ENCODE peak calls at places on chromosomes 5 and 9, in nine cellular contexts. One of them, this sample, is unnamed.
A peak's percentile ranks its signal among the peaks of the same experiment; 100 is the strongest.

GRCh38 chr9:109887079-109887478 is 107.1 kb downstream of the PALM2AKAP2 start:
- DNase-seq in NB4: peak; percentile 30
- DNase-seq in fibroblast of pulmonary artery: peak; percentile 73
- DNase-seq in right cardiac atrium: no peak
- DNase-seq in cardiac muscle cell: no peak
- DNase-seq in iPS DF 6.9: no peak
- DNase-seq in CD4-positive, CD25-positive, alpha-beta regulatory T cell: no peak
- DNase-seq in lower leg skin: no peak
- DNase-seq in CD8-positive, alpha-beta T cell: no peak
- DNase-seq in this sample: no peak

GRCh38 chr5:151954271-151954670 is 29.6 kb upstream of the GLRA1 start:
- DNase-seq in NB4: no peak
- DNase-seq in fibroblast of pulmonary artery: no peak
- DNase-seq in right cardiac atrium: no peak
- DNase-seq in cardiac muscle cell: no peak
- DNase-seq in iPS DF 6.9: no peak
- DNase-seq in CD4-positive, CD25-positive, alpha-beta regulatory T cell: no peak
- DNase-seq in lower leg skin: no peak
- DNase-seq in CD8-positive, alpha-beta T cell: no peak
- DNase-seq in this sample: no peak

GRCh38 chr5:168434746-168435321 is 51.4 kb upstream of the RARS1 start:
- DNase-seq in NB4: no peak
- DNase-seq in fibroblast of pulmonary artery: peak; percentile 17
- DNase-seq in right cardiac atrium: no peak
- DNase-seq in cardiac muscle cell: no peak
- DNase-seq in iPS DF 6.9: no peak
- DNase-seq in CD4-positive, CD25-positive, alpha-beta regulatory T cell: no peak
- DNase-seq in lower leg skin: no peak
- DNase-seq in CD8-positive, alpha-beta T cell: no peak
- DNase-seq in this sample: peak; percentile 25

GRCh38 chr5:143557061-143557818 is 153.8 kb upstream of the NR3C1 start:
- DNase-seq in NB4: no peak
- DNase-seq in fibroblast of pulmonary artery: peak; percentile 62
- DNase-seq in right cardiac atrium: no peak
- DNase-seq in cardiac muscle cell: peak; percentile 38
- DNase-seq in iPS DF 6.9: no peak
- DNase-seq in CD4-positive, CD25-positive, alpha-beta regulatory T cell: peak; percentile 13
- DNase-seq in lower leg skin: no peak
- DNase-seq in CD8-positive, alpha-beta T cell: no peak
- DNase-seq in this sample: no peak

GRCh38 chr9:83630938-83631457 is 8.1 kb downstream of the IDNK start:
- DNase-seq in NB4: no peak
- DNase-seq in fibroblast of pulmonary artery: no peak
- DNase-seq in right cardiac atrium: no peak
- DNase-seq in cardiac muscle cell: peak; percentile 19
- DNase-seq in iPS DF 6.9: no peak
- DNase-seq in CD4-positive, CD25-positive, alpha-beta regulatory T cell: no peak
- DNase-seq in lower leg skin: no peak
- DNase-seq in CD8-positive, alpha-beta T cell: no peak
- DNase-seq in this sample: no peak

GRCh38 chr9:127133739-127134167 is 11.3 kb upstream of the ANGPTL2 start:
- DNase-seq in NB4: no peak
- DNase-seq in fibroblast of pulmonary artery: peak; percentile 62
- DNase-seq in right cardiac atrium: peak; percentile 84
- DNase-seq in cardiac muscle cell: peak; percentile 21
- DNase-seq in iPS DF 6.9: no peak
- DNase-seq in CD4-positive, CD25-positive, alpha-beta regulatory T cell: no peak
- DNase-seq in lower leg skin: peak; percentile 89
- DNase-seq in CD8-positive, alpha-beta T cell: no peak
- DNase-seq in this sample: peak; percentile 89

GRCh38 chr5:43157068-43157467 is 35.0 kb upstream of the NIM1K start:
- DNase-seq in NB4: no peak
- DNase-seq in fibroblast of pulmonary artery: no peak
- DNase-seq in right cardiac atrium: no peak
- DNase-seq in cardiac muscle cell: no peak
- DNase-seq in iPS DF 6.9: no peak
- DNase-seq in CD4-positive, CD25-positive, alpha-beta regulatory T cell: no peak
- DNase-seq in lower leg skin: no peak
- DNase-seq in CD8-positive, alpha-beta T cell: no peak
- DNase-seq in this sample: no peak

GRCh38 chr5:122352331-122352730 is 40.3 kb downstream of the SNCAIP start:
- DNase-seq in NB4: no peak
- DNase-seq in fibroblast of pulmonary artery: peak; percentile 14
- DNase-seq in right cardiac atrium: no peak
- DNase-seq in cardiac muscle cell: no peak
- DNase-seq in iPS DF 6.9: no peak
- DNase-seq in CD4-positive, CD25-positive, alpha-beta regulatory T cell: no peak
- DNase-seq in lower leg skin: no peak
- DNase-seq in CD8-positive, alpha-beta T cell: no peak
- DNase-seq in this sample: no peak

GRCh38 chr5:14628346-14628745 is 36.2 kb upstream of the OTULIN start:
- DNase-seq in NB4: peak; percentile 63
- DNase-seq in fibroblast of pulmonary artery: peak; percentile 76
- DNase-seq in right cardiac atrium: no peak
- DNase-seq in cardiac muscle cell: peak; percentile 80
- DNase-seq in iPS DF 6.9: peak; percentile 33
- DNase-seq in CD4-positive, CD25-positive, alpha-beta regulatory T cell: peak; percentile 69
- DNase-seq in lower leg skin: no peak
- DNase-seq in CD8-positive, alpha-beta T cell: peak; percentile 54
- DNase-seq in this sample: no peak

DNA sequence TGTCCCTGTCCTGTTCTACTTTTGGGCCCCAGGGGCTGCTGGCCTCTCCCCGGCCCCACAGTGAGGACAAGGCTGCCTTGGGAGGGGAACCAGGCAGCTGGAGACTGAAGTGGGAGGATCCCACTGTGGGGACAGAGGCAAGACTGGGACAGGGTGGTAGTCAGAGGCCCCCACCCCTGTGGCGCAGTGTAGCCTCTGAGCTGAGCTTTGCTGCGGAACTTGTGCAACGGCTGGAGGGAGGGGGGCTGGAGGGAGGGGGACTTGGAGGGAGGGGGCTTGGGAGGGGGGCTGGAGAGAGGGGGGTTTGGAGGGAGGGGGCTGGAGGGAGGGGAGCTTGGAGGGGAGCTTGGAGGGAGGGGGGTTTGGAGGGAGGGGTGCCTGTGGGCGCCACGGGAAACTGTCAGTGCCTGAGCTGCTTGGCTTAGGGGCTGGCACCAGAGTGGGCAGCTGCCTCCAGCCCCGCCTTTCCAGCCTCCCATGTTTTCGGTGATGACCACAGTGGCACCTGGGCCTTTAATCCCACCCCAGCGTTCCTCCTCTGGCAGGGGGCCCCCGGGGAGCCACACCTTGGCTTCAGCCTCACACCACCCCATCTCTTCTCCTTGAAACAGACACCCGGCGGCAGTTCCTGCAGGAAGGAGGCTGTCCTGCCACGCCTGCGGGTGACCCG is 2.3 kb upstream of the FUT7 start:
- DNase-seq in NB4: peak; percentile 90
- DNase-seq in fibroblast of pulmonary artery: no peak
- DNase-seq in right cardiac atrium: peak; percentile 79
- DNase-seq in cardiac muscle cell: no peak
- DNase-seq in iPS DF 6.9: no peak
- DNase-seq in CD4-positive, CD25-positive, alpha-beta regulatory T cell: no peak
- DNase-seq in lower leg skin: no peak
- DNase-seq in CD8-positive, alpha-beta T cell: no peak
- DNase-seq in this sample: no peak
- H3K4me3 ChIP-seq in NB4: peak overlapping the region; percentile 32
- H3K4me3 ChIP-seq in fibroblast of pulmonary artery: no peak overlapping the region
- H3K4me3 ChIP-seq in right cardiac atrium: no peak overlapping the region
- H3K4me3 ChIP-seq in cardiac muscle cell: no peak overlapping the region
- H3K4me3 ChIP-seq in iPS DF 6.9: no peak overlapping the region
- H3K4me3 ChIP-seq in CD4-positive, CD25-positive, alpha-beta regulatory T cell: no peak overlapping the region
- H3K4me3 ChIP-seq in lower leg skin: no peak overlapping the region
- H3K4me3 ChIP-seq in CD8-positive, alpha-beta T cell: peak overlapping the region; percentile 48
- H3K4me3 ChIP-seq in this sample: no peak overlapping the region

DNA sequence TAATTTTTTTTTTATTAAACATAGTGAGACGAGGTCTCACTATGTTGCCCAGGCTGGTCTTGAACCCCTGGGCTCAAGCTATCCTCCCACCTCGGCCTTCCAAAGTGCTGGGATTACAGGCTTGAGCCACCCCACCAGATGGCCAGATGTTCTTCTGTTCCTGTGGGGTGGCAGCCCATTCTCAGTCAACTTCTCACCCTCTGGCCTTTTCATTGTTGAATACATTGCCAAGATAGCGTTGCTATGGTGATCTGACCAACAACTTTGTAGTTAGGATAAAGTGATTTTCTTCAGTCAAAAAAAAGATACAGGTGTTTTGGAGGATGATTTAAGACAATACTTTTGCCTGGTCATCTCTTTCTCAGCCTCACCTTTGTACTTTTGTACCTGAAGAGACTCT is 109.1 kb downstream of the EGFLAM start:
- DNase-seq in NB4: no peak
- DNase-seq in fibroblast of pulmonary artery: peak; percentile 17
- DNase-seq in right cardiac atrium: no peak
- DNase-seq in cardiac muscle cell: no peak
- DNase-seq in iPS DF 6.9: no peak
- DNase-seq in CD4-positive, CD25-positive, alpha-beta regulatory T cell: no peak
- DNase-seq in lower leg skin: no peak
- DNase-seq in CD8-positive, alpha-beta T cell: no peak
- DNase-seq in this sample: no peak
- H3K4me3 ChIP-seq in NB4: no peak overlapping the region
- H3K4me3 ChIP-seq in fibroblast of pulmonary artery: no peak overlapping the region
- H3K4me3 ChIP-seq in right cardiac atrium: no peak overlapping the region
- H3K4me3 ChIP-seq in cardiac muscle cell: no peak overlapping the region
- H3K4me3 ChIP-seq in iPS DF 6.9: no peak overlapping the region
- H3K4me3 ChIP-seq in CD4-positive, CD25-positive, alpha-beta regulatory T cell: no peak overlapping the region
- H3K4me3 ChIP-seq in lower leg skin: no peak overlapping the region
- H3K4me3 ChIP-seq in CD8-positive, alpha-beta T cell: no peak overlapping the region
- H3K4me3 ChIP-seq in this sample: no peak overlapping the region

GRCh38 chr9:14097666-14098065 is 216.3 kb downstream of the NFIB start:
- DNase-seq in NB4: no peak
- DNase-seq in fibroblast of pulmonary artery: no peak
- DNase-seq in right cardiac atrium: no peak
- DNase-seq in cardiac muscle cell: no peak
- DNase-seq in iPS DF 6.9: no peak
- DNase-seq in CD4-positive, CD25-positive, alpha-beta regulatory T cell: no peak
- DNase-seq in lower leg skin: no peak
- DNase-seq in CD8-positive, alpha-beta T cell: no peak
- DNase-seq in this sample: no peak

GRCh38 chr9:14097215-14097614 is 216.7 kb downstream of the NFIB start:
- DNase-seq in NB4: no peak
- DNase-seq in fibroblast of pulmonary artery: peak; percentile 90
- DNase-seq in right cardiac atrium: no peak
- DNase-seq in cardiac muscle cell: peak; percentile 56
- DNase-seq in iPS DF 6.9: no peak
- DNase-seq in CD4-positive, CD25-positive, alpha-beta regulatory T cell: no peak
- DNase-seq in lower leg skin: no peak
- DNase-seq in CD8-positive, alpha-beta T cell: no peak
- DNase-seq in this sample: no peak

GRCh38 chr9:14099737-14100136 is 214.2 kb downstream of the NFIB start:
- DNase-seq in NB4: no peak
- DNase-seq in fibroblast of pulmonary artery: no peak
- DNase-seq in right cardiac atrium: no peak
- DNase-seq in cardiac muscle cell: no peak
- DNase-seq in iPS DF 6.9: no peak
- DNase-seq in CD4-positive, CD25-positive, alpha-beta regulatory T cell: no peak
- DNase-seq in lower leg skin: no peak
- DNase-seq in CD8-positive, alpha-beta T cell: no peak
- DNase-seq in this sample: no peak

GRCh38 chr9:14096182-14096922 is 217.6 kb downstream of the NFIB start:
- DNase-seq in NB4: no peak
- DNase-seq in fibroblast of pulmonary artery: peak; percentile 89
- DNase-seq in right cardiac atrium: no peak
- DNase-seq in cardiac muscle cell: peak; percentile 23
- DNase-seq in iPS DF 6.9: no peak
- DNase-seq in CD4-positive, CD25-positive, alpha-beta regulatory T cell: no peak
- DNase-seq in lower leg skin: no peak
- DNase-seq in CD8-positive, alpha-beta T cell: no peak
- DNase-seq in this sample: no peak

DNA sequence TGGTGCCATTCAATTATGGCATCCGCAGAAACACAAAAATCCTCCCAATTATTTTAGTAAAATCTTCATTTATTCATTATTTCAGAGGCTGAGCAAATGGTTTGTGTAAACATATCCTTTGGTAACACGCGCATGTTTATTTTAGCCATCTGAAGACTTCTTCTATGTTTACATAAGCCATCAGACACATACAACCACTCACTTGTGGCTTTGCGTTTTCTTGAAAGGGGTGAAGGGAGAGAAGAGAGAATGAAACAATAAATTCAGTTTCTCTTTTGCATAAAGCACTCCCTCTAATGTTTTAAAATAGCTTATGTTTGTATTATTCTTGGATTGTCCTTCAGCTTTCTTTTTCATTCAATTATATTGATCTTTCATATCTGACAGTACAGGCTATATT is 215.8 kb downstream of the NFIB start:
- DNase-seq in NB4: no peak
- DNase-seq in fibroblast of pulmonary artery: no peak
- DNase-seq in right cardiac atrium: no peak
- DNase-seq in cardiac muscle cell: no peak
- DNase-seq in iPS DF 6.9: no peak
- DNase-seq in CD4-positive, CD25-positive, alpha-beta regulatory T cell: no peak
- DNase-seq in lower leg skin: no peak
- DNase-seq in CD8-positive, alpha-beta T cell: no peak
- DNase-seq in this sample: no peak
- H3K4me3 ChIP-seq in NB4: no peak overlapping the region
- H3K4me3 ChIP-seq in fibroblast of pulmonary artery: no peak overlapping the region
- H3K4me3 ChIP-seq in right cardiac atrium: no peak overlapping the region
- H3K4me3 ChIP-seq in cardiac muscle cell: no peak overlapping the region
- H3K4me3 ChIP-seq in iPS DF 6.9: no peak overlapping the region
- H3K4me3 ChIP-seq in CD4-positive, CD25-positive, alpha-beta regulatory T cell: no peak overlapping the region
- H3K4me3 ChIP-seq in lower leg skin: no peak overlapping the region
- H3K4me3 ChIP-seq in CD8-positive, alpha-beta T cell: no peak overlapping the region
- H3K4me3 ChIP-seq in this sample: no peak overlapping the region

GRCh38 chr9:17611342-17611741 is 32.5 kb downstream of the SH3GL2 start:
- DNase-seq in NB4: no peak
- DNase-seq in fibroblast of pulmonary artery: no peak
- DNase-seq in right cardiac atrium: no peak
- DNase-seq in cardiac muscle cell: peak; percentile 18
- DNase-seq in iPS DF 6.9: no peak
- DNase-seq in CD4-positive, CD25-positive, alpha-beta regulatory T cell: no peak
- DNase-seq in lower leg skin: no peak
- DNase-seq in CD8-positive, alpha-beta T cell: no peak
- DNase-seq in this sample: no peak
- H3K4me3 ChIP-seq in NB4: no peak overlapping the region
- H3K4me3 ChIP-seq in fibroblast of pulmonary artery: no peak overlapping the region
- H3K4me3 ChIP-seq in right cardiac atrium: no peak overlapping the region
- H3K4me3 ChIP-seq in cardiac muscle cell: no peak overlapping the region
- H3K4me3 ChIP-seq in iPS DF 6.9: no peak overlapping the region
- H3K4me3 ChIP-seq in CD4-positive, CD25-positive, alpha-beta regulatory T cell: no peak overlapping the region
- H3K4me3 ChIP-seq in lower leg skin: no peak overlapping the region
- H3K4me3 ChIP-seq in CD8-positive, alpha-beta T cell: no peak overlapping the region
- H3K4me3 ChIP-seq in this sample: no peak overlapping the region

GRCh38 chr5:5816960-5817359 is 394.5 kb downstream of the ICE1 start:
- DNase-seq in NB4: no peak
- DNase-seq in fibroblast of pulmonary artery: no peak
- DNase-seq in right cardiac atrium: no peak
- DNase-seq in cardiac muscle cell: no peak
- DNase-seq in iPS DF 6.9: no peak
- DNase-seq in CD4-positive, CD25-positive, alpha-beta regulatory T cell: no peak
- DNase-seq in lower leg skin: no peak
- DNase-seq in CD8-positive, alpha-beta T cell: no peak
- DNase-seq in this sample: no peak
- H3K4me3 ChIP-seq in NB4: no peak overlapping the region
- H3K4me3 ChIP-seq in fibroblast of pulmonary artery: no peak overlapping the region
- H3K4me3 ChIP-seq in right cardiac atrium: no peak overlapping the region
- H3K4me3 ChIP-seq in cardiac muscle cell: no peak overlapping the region
- H3K4me3 ChIP-seq in iPS DF 6.9: no peak overlapping the region
- H3K4me3 ChIP-seq in CD4-positive, CD25-positive, alpha-beta regulatory T cell: no peak overlapping the region
- H3K4me3 ChIP-seq in lower leg skin: no peak overlapping the region
- H3K4me3 ChIP-seq in CD8-positive, alpha-beta T cell: no peak overlapping the region
- H3K4me3 ChIP-seq in this sample: no peak overlapping the region

GRCh38 chr5:57179262-57179960 is 5.6 kb downstream of the GPBP1 start:
- DNase-seq in NB4: no peak
- DNase-seq in fibroblast of pulmonary artery: no peak
- DNase-seq in right cardiac atrium: no peak
- DNase-seq in cardiac muscle cell: no peak
- DNase-seq in iPS DF 6.9: no peak
- DNase-seq in CD4-positive, CD25-positive, alpha-beta regulatory T cell: no peak
- DNase-seq in lower leg skin: no peak
- DNase-seq in CD8-positive, alpha-beta T cell: no peak
- DNase-seq in this sample: no peak
- H3K4me3 ChIP-seq in NB4: peak overlapping the region; percentile 97
- H3K4me3 ChIP-seq in fibroblast of pulmonary artery: peak overlapping the region; percentile 98
- H3K4me3 ChIP-seq in right cardiac atrium: peak overlapping the region; percentile 40
- H3K4me3 ChIP-seq in cardiac muscle cell: peak overlapping the region; percentile 58
- H3K4me3 ChIP-seq in iPS DF 6.9: no peak overlapping the region
- H3K4me3 ChIP-seq in CD4-positive, CD25-positive, alpha-beta regulatory T cell: peak overlapping the region; percentile 97
- H3K4me3 ChIP-seq in lower leg skin: no peak overlapping the region
- H3K4me3 ChIP-seq in CD8-positive, alpha-beta T cell: peak overlapping the region; percentile 100
- H3K4me3 ChIP-seq in this sample: peak overlapping the region; percentile 94

This sample was measured in dorsolateral prefrontal cortex.